ENCODE peak calls at places on chromosomes 6 and 20, in five cellular contexts. K, N, B, M and P are unnamed samples.
A peak's percentile ranks its signal among the peaks of the same experiment; 100 is the strongest.

GRCh38 chr6:41780623-41781301 is at the start of gene PRICKLE4:
- DNase-seq in K (peak; percentile 73), N (peak; percentile 42), B (no peak), M (no peak), P (no peak)

GRCh38 chr6:53593001-53593488 is 48.1 kb upstream of the GCLC start:
- DNase-seq in K (no peak), N (no peak), B (no peak), M (peak; percentile 79), P (no peak)

GRCh38 chr6:105900120-105900937 is 185.8 kb upstream of the PRDM1 start:
- DNase-seq in K (no peak), N (no peak), B (peak; percentile 78), M (peak; percentile 91), P (peak; percentile 86)

GRCh38 chr6:154594474-154595198 is 84.2 kb upstream of the CNKSR3 start:
- DNase-seq in K (no peak), N (no peak), B (no peak), M (no peak), P (no peak)

GRCh38 chr6:145087034-145087433 is 648.3 kb downstream of the EPM2A start:
- DNase-seq in K (no peak), N (no peak), B (no peak), M (peak; percentile 53), P (no peak)

GRCh38 chr6:75101896-75102680 is 103.8 kb downstream of the COL12A1 start:
- DNase-seq in K (no peak), N (peak; percentile 33), B (no peak), M (peak; percentile 88), P (no peak)

GRCh38 chr6:146135167-146135566 is 106.3 kb downstream of the GRM1 start:
- DNase-seq in K (no peak), N (no peak), B (no peak), M (no peak), P (no peak)

GRCh38 chr6:79404261-79404660 is 133.0 kb downstream of the LCA5 start:
- DNase-seq in K (no peak), N (no peak), B (no peak), M (no peak), P (no peak)

GRCh38 chr6:21348462-21349195 is 244.9 kb upstream of the SOX4 start:
- DNase-seq in K (no peak), N (peak; percentile 29), B (no peak), M (peak; percentile 61), P (no peak)

GRCh38 chr6:167543602-167544506 is 219.0 kb downstream of the TTLL2 start:
- DNase-seq in K (no peak), N (no peak), B (no peak), M (no peak), P (no peak)

GRCh38 chr20:62314711-62315302 is 12.0 kb downstream of the ADRM1 start:
- DNase-seq in K (no peak), N (no peak), B (no peak), M (no peak), P (no peak)

GRCh38 chr6:148436466-148436865 is 93.8 kb downstream of the SASH1 start:
- DNase-seq in K (no peak), N (no peak), B (no peak), M (no peak), P (no peak)

GRCh38 chr6:139711714-139712585 is 337.5 kb upstream of the CITED2 start:
- DNase-seq in K (no peak), N (no peak), B (no peak), M (peak; percentile 63), P (no peak)

GRCh38 chr20:8721098-8721497 is 347.8 kb upstream of the PLCB4 start:
- DNase-seq in K (peak; percentile 57), N (peak; percentile 47), B (peak; percentile 32), M (peak; percentile 67), P (no peak)

GRCh38 chr20:17610566-17611289 is 40.9 kb downstream of the DSTN start:
- DNase-seq in K (no peak), N (peak; percentile 23), B (peak; percentile 91), M (no peak), P (peak; percentile 92)

GRCh38 chr6:34027445-34027936 is 118.4 kb downstream of the GRM4 start:
- DNase-seq in K (peak; percentile 39), N (no peak), B (peak; percentile 35), M (peak; percentile 3), P (no peak)

GRCh38 chr20:22805219-22805618 is 220.8 kb upstream of the FOXA2 start:
- DNase-seq in K (no peak), N (no peak), B (no peak), M (peak; percentile 74), P (no peak)

GRCh38 chr6:117298941-117299340 is 33.6 kb downstream of the VGLL2 start:
- DNase-seq in K (no peak), N (no peak), B (no peak), M (no peak), P (no peak)

GRCh38 chr20:19427480-19427879 is 215.0 kb downstream of the SLC24A3 start:
- DNase-seq in K (peak; percentile 21), N (no peak), B (no peak), M (no peak), P (peak; percentile 78)

GRCh38 chr6:117681321-117681720 is 6.1 kb downstream of the NUS1 start:
- DNase-seq in K (no peak), N (no peak), B (no peak), M (no peak), P (no peak)

GRCh38 chr6:150932976-150933375 is 67.5 kb downstream of the MTHFD1L start:
- DNase-seq in K (no peak), N (no peak), B (no peak), M (peak; percentile 56), P (no peak)

GRCh38 chr6:150934380-150934779 is 68.9 kb downstream of the MTHFD1L start:
- DNase-seq in K (no peak), N (no peak), B (no peak), M (peak; percentile 93), P (peak; percentile 24)

GRCh38 chr6:150929403-150929802 is 63.9 kb downstream of the MTHFD1L start:
- DNase-seq in K (no peak), N (no peak), B (no peak), M (peak; percentile 29), P (no peak)

GRCh38 chr6:150928882-150929281 is 63.4 kb downstream of the MTHFD1L start:
- DNase-seq in K (no peak), N (no peak), B (no peak), M (no peak), P (no peak)

DNA sequence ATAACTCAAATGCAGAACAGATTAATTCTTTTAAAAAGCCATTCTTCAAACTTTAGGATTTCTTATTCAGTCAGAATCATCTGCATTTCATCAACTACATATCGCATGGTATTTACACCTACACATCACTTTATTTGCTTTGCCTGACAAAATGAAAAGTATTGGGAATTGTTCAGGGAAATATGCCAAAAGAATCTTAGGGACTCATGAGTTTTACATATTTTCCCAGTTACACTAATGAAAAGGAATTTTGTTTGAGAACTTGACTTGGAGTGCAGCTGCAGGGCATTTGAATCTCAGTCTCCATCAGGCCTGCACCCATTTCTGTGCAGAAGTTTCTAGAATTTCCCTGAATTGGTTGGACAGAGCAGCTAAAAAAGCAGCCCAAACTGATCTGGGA is 65.3 kb downstream of the MTHFD1L start:
- DNase-seq in K (no peak), N (no peak), B (no peak), M (peak; percentile 95), P (no peak)
- H3K4me1 ChIP-seq in K (no peaks in the 10 kb centered on the region), N (peaks cover 16% of the 10 kb centered on the region), B (no peaks in the 10 kb centered on the region), M (peaks cover 28% of the 10 kb centered on the region), P (peaks cover 22% of the 10 kb centered on the region)

GRCh38 chr6:123661105-123661891 is 24.5 kb upstream of the TRDN start:
- DNase-seq in K (no peak), N (no peak), B (no peak), M (no peak), P (no peak)

GRCh38 chr6:123659960-123660748 is 23.4 kb upstream of the TRDN start:
- DNase-seq in K (no peak), N (no peak), B (no peak), M (no peak), P (no peak)

GRCh38 chr6:123658848-123659247 is 22.1 kb upstream of the TRDN start:
- DNase-seq in K (no peak), N (no peak), B (no peak), M (no peak), P (no peak)

GRCh38 chr6:123668063-123668462 is 31.3 kb upstream of the TRDN start:
- DNase-seq in K (no peak), N (no peak), B (no peak), M (no peak), P (no peak)

GRCh38 chr6:123662757-123663156 is 26.0 kb upstream of the TRDN start:
- DNase-seq in K (no peak), N (no peak), B (no peak), M (no peak), P (no peak)
- H3K4me1 ChIP-seq in K (no peaks in the 10 kb centered on the region), N (no peaks in the 10 kb centered on the region), B (no peaks in the 10 kb centered on the region), M (no peaks in the 10 kb centered on the region), P (no peaks in the 10 kb centered on the region)

DNA sequence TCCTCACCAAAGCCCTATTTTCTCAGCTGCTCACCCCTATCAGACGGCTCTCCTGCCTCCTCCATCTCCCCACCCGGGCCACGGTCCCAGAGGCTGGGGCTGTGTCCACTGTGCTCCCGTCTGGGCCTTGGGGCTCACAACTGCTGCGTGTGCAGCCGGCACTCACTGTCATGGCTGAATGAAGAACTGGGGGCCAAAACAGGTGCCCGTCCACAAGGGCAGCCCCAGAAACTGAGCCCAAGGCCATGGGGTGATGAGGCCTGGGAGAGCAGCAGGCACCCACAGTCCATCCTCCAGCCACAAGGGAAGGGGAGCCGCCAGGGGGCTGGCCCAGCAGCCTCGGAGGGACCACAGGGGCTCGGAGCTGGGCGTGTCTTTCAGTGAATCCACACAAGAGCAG is 159.5 kb downstream of the DLL1 start:
- DNase-seq in K (no peak), N (peak; percentile 15), B (no peak), M (no peak), P (no peak)
- H3K4me1 ChIP-seq in K (peaks cover 6% of the 10 kb centered on the region), N (peaks cover 19% of the 10 kb centered on the region), B (no peaks in the 10 kb centered on the region), M (no peaks in the 10 kb centered on the region), P (peaks cover 17% of the 10 kb centered on the region)

GRCh38 chr6:107539849-107540464 is 50.0 kb downstream of the SOBP start:
- DNase-seq in K (no peak), N (no peak), B (no peak), M (no peak), P (no peak)
- H3K4me1 ChIP-seq in K (no peaks in the 10 kb centered on the region), N (peaks cover 20% of the 10 kb centered on the region), B (no peaks in the 10 kb centered on the region), M (peaks cover 2% of the 10 kb centered on the region), P (peaks cover 32% of the 10 kb centered on the region)